ENCODE peak calls at places on chromosomes 13 and 19, in five cellular contexts. W, K, A, Q and Z are unnamed samples.
A peak's percentile ranks its signal among the peaks of the same experiment; 100 is the strongest.

GRCh38 chr13:37058801-37059135 is 720 bp downstream of the SUPT20H start:
- DNase-seq in K (no peak), Q (no peak), W (no peak), A (no peak), Z (peak; percentile 33)

GRCh38 chr19:28026636-28027035 is 1186.3 kb downstream of the UQCRFS1 start:
- DNase-seq in K (no peak), A (no peak), W (no peak), Q (no peak), Z (no peak)

GRCh38 chr13:111941845-111942447 is 125.0 kb upstream of the SOX1 start:
- DNase-seq in W (no peak), A (no peak), Q (no peak), K (peak; percentile 26), Z (no peak)

GRCh38 chr19:58450836-58451357 is 525 bp upstream of the ZNF324B start:
- DNase-seq in W (no peak), K (no peak), Q (no peak), A (no peak), Z (no peak)

GRCh38 chr13:31090921-31091624 is 70.6 kb downstream of the HSPH1 start:
- DNase-seq in K (peak; percentile 63), Q (peak; percentile 25), A (no peak), W (no peak), Z (no peak)

GRCh38 chr13:114097893-114098688 is 34.3 kb downstream of the RASA3 start:
- DNase-seq in A (no peak), K (peak; percentile 74), Q (no peak), W (peak; percentile 29), Z (peak; percentile 21)

GRCh38 chr19:39796000-39796498 is 17.4 kb downstream of the LEUTX start:
- DNase-seq in W (no peak), K (no peak), Q (no peak), A (no peak), Z (no peak)

GRCh38 chr19:9528757-9529336 is 9.6 kb downstream of the ZNF426 start:
- DNase-seq in Q (peak; percentile 9), W (no peak), A (no peak), K (no peak), Z (no peak)

GRCh38 chr13:114092468-114092867 is 40.0 kb downstream of the RASA3 start:
- DNase-seq in W (no peak), Q (no peak), K (no peak), A (no peak), Z (no peak)

GRCh38 chr19:54905908-54906511 is at the start of gene NCR1:
- DNase-seq in A (no peak), Q (no peak), W (no peak), K (no peak), Z (no peak)

GRCh38 chr13:113120300-113121182 is 2.1 kb upstream of the F10 start:
- DNase-seq in Q (no peak), K (peak; percentile 63), A (no peak), W (no peak), Z (no peak)

GRCh38 chr13:89726690-89727435 is 1620.6 kb upstream of the MIR17HG start:
- DNase-seq in K (no peak), A (no peak), Q (peak; percentile 46), W (no peak), Z (no peak)

GRCh38 chr19:56316728-56317127 is 2.1 kb upstream of the ZSCAN5A start:
- DNase-seq in Q (no peak), W (no peak), K (no peak), A (no peak), Z (no peak)

GRCh38 chr13:95982144-95982543 is 71.1 kb downstream of the UGGT2 start:
- DNase-seq in Q (no peak), K (no peak), A (no peak), W (no peak), Z (no peak)

GRCh38 chr19:41932259-41933130 is 4.2 kb upstream of the ERFL start:
- DNase-seq in K (no peak), A (no peak), W (no peak), Q (no peak), Z (no peak)

GRCh38 chr19:40530091-40530901 is 46.4 kb upstream of the SHKBP1 start:
- DNase-seq in W (peak; percentile 72), Q (no peak), K (no peak), A (no peak), Z (peak; percentile 23)

GRCh38 chr19:30968210-30968609 is 381.0 kb downstream of the TSHZ3 start:
- DNase-seq in A (no peak), K (no peak), W (no peak), Q (no peak), Z (no peak)

GRCh38 chr19:19538077-19538764 is at the start of gene CILP2:
- DNase-seq in W (peak; percentile 82), Q (no peak), A (no peak), K (no peak), Z (peak; percentile 24)

GRCh38 chr13:46698910-46699460 is 98.0 kb downstream of the ESD start:
- DNase-seq in Q (peak; percentile 69), K (no peak), W (no peak), A (no peak), Z (no peak)

GRCh38 chr13:32032780-32033179 is 1.2 kb downstream of the FRY start:
- DNase-seq in K (no peak), A (no peak), Q (no peak), W (no peak), Z (no peak)

GRCh38 chr13:75194717-75195116 is 287.3 kb downstream of the TBC1D4 start:
- DNase-seq in W (peak; percentile 38), K (no peak), Q (no peak), A (no peak), Z (peak; percentile 26)

GRCh38 chr13:29925457-29925856 is 75.0 kb upstream of the UBL3 start:
- DNase-seq in Q (peak; percentile 78), A (no peak), K (peak; percentile 92), W (no peak), Z (peak; percentile 65)

GRCh38 chr13:27978301-27978968 is 9.3 kb upstream of the CDX2 start:
- DNase-seq in A (no peak), W (no peak), Q (no peak), K (peak; percentile 67), Z (no peak)

GRCh38 chr13:50867641-50867952 is 24.1 kb upstream of the DLEU7 start:
- DNase-seq in K (no peak), A (no peak), W (no peak), Q (no peak), Z (no peak)

GRCh38 chr13:98571955-98572662 is 4.8 kb downstream of the STK24 start:
- DNase-seq in A (no peak), K (no peak), W (no peak), Q (peak; percentile 47), Z (no peak)
- H3K4me1 ChIP-seq in A (peaks cover 23% of the 10 kb centered on the region), K (peaks cover 77% of the 10 kb centered on the region), W (peaks cover 11% of the 10 kb centered on the region), Q (peaks cover 13% of the 10 kb centered on the region), Z (peaks cover 46% of the 10 kb centered on the region)

DNA sequence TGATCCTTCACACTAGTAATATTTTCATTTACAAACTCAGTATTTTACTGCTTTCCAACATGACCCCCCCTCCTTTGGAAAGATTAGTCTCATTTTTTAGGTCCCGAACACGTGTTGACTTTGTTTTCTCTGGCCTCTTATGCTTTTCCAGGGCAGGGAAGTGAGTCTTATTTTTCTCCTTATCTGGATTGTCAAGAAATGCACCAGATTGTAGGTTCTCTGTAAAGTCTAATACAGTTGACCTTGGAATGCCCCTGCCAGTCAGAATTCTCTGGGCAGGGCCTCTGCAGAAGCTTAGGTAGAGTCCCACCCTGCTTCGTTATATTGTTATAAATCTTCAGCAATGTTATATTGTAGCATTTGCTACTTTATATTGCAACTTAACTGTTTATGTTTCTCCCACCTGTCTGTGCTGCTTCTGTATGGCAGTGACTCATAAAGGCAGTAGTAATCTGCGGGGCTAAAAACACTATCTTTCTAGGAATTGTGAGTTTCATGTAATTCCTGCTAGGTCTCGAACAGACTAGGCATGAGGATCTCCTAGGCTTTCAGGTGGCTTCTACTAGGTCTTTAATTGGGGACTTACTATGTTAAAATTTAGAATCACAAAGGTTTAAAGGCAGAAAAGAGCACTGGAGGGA is 2.0 kb downstream of the TDRD3 start:
- DNase-seq in A (no peak), Q (peak; percentile 43), K (no peak), W (no peak), Z (no peak)
- H3K4me3 ChIP-seq in A (no peak overlapping the region), Q (no peak overlapping the region), K (no peak overlapping the region), W (no peak overlapping the region), Z (peak overlapping the region; percentile 80)

GRCh38 chr19:45973564-45974338 is at the start of gene NOVA2:
- DNase-seq in A (peak; percentile 83), W (peak; percentile 60), Q (peak; percentile 36), K (no peak), Z (peak; percentile 80)
- TF ChIP-seq POLR2A in A (no peak), W (no peak), Q (no peak), K (no peak), Z (no peak)

GRCh38 chr19:8456064-8456463 is 11.3 kb downstream of the HNRNPM start:
- DNase-seq in K (no peak), A (no peak), W (no peak), Q (no peak), Z (no peak)
- H3K4me1 ChIP-seq in K (peaks cover 69% of the 10 kb centered on the region), A (peaks cover 17% of the 10 kb centered on the region), W (peaks cover 22% of the 10 kb centered on the region), Q (peaks cover 35% of the 10 kb centered on the region), Z (peaks cover 68% of the 10 kb centered on the region)

GRCh38 chr13:101416181-101417042 is at the start of gene NALCN:
- DNase-seq in A (no peak), K (no peak), Q (no peak), W (peak; percentile 65), Z (peak; percentile 43)
- H3K4me3 ChIP-seq in A (peak within 1 kb of the TSS; percentile 70), K (peak within 1 kb of the TSS; percentile 62), Q (peak within 1 kb of the TSS; percentile 65), W (peak within 1 kb of the TSS; percentile 15), Z (peak within 1 kb of the TSS; percentile 61)